ENCODE peak calls at places on chromosomes 5 and 9, in six cellular contexts. E is sigmoid colon, D is upper lobe of right lung, U is spleen, B is prostate gland, T is fibroblast of lung. Q is an unnamed sample.

GRCh38 chr5:19555876-19556275 is 432.1 kb downstream of the CDH18 start:
- DNase-seq in E (no peak), D (no peak), U (no peak), B (no peak), T (no peak), Q (no peak)

GRCh38 chr9:33076360-33077004 is at the start of gene SMU1:
- DNase-seq in E (peak; percentile 99), D (peak; percentile 98), U (peak; percentile 99), B (peak; percentile 95), T (peak; percentile 98), Q (peak; percentile 84)

GRCh38 chr5:79853003-79853402 is 138.1 kb downstream of the MTX3 start:
- DNase-seq in E (no peak), D (no peak), U (no peak), B (no peak), T (no peak), Q (no peak)

GRCh38 chr9:124399323-124399962 is 15.8 kb downstream of the PSMB7 start:
- DNase-seq in E (no peak), D (no peak), U (no peak), B (no peak), T (peak; percentile 77), Q (no peak)

GRCh38 chr9:120366646-120367019 is 213.3 kb downstream of the CDK5RAP2 start:
- DNase-seq in E (no peak), D (no peak), U (no peak), B (no peak), T (peak; percentile 79), Q (no peak)

GRCh38 chr5:34054330-34054729 is 11.3 kb upstream of the C1QTNF3 start:
- DNase-seq in E (no peak), D (no peak), U (no peak), B (no peak), T (no peak), Q (no peak)

GRCh38 chr5:169299146-169299545 is 1.8 kb downstream of the SLIT3 start:
- DNase-seq in E (no peak), D (no peak), U (no peak), B (no peak), T (peak; percentile 4), Q (no peak)

GRCh38 chr9:121362813-121363585 is 7.1 kb downstream of the STOM start:
- DNase-seq in E (no peak), D (no peak), U (no peak), B (no peak), T (peak; percentile 44), Q (no peak)

GRCh38 chr9:137077758-137078693 is 709 bp downstream of the UAP1L1 start:
- DNase-seq in E (peak; percentile 69), D (peak; percentile 78), U (peak; percentile 92), B (no peak), T (no peak), Q (no peak)

GRCh38 chr5:128645582-128645981 is 107.5 kb upstream of the FBN2 start:
- DNase-seq in E (no peak), D (no peak), U (no peak), B (no peak), T (no peak), Q (no peak)

GRCh38 chr9:28782630-28783029 is 1209.3 kb upstream of the C9orf72 start:
- DNase-seq in E (no peak), D (no peak), U (no peak), B (no peak), T (no peak), Q (no peak)

GRCh38 chr9:108151161-108151586 is 661.6 kb upstream of the KLF4 start:
- DNase-seq in E (no peak), D (no peak), U (no peak), B (no peak), T (peak; percentile 49), Q (no peak)

GRCh38 chr9:21357479-21358290 is 7.0 kb upstream of the IFNA6 start:
- DNase-seq in E (no peak), D (no peak), U (no peak), B (no peak), T (no peak), Q (no peak)

GRCh38 chr9:125233678-125234077 is 7.5 kb downstream of the HSPA5 start:
- DNase-seq in E (no peak), D (no peak), U (no peak), B (no peak), T (peak; percentile 98), Q (no peak)

GRCh38 chr5:61916621-61917620 is 389.1 kb upstream of the KIF2A start:
- DNase-seq in E (no peak), D (no peak), U (no peak), B (peak; percentile 29), T (no peak), Q (no peak)

GRCh38 chr5:6496636-6497035 is 48.0 kb downstream of the UBE2QL1 start:
- DNase-seq in E (no peak), D (no peak), U (no peak), B (no peak), T (no peak), Q (no peak)

GRCh38 chr9:135906291-135907005 is 898 bp downstream of the CAMSAP1 start:
- DNase-seq in E (peak; percentile 63), D (peak; percentile 75), U (peak; percentile 89), B (no peak), T (peak; percentile 66), Q (no peak)

GRCh38 chr5:168549554-168549953 is 20.4 kb downstream of the FBLL1 start:
- DNase-seq in E (no peak), D (no peak), U (no peak), B (no peak), T (no peak), Q (no peak)

GRCh38 chr5:168117469-168117868 is 174.0 kb upstream of the WWC1 start:
- DNase-seq in E (no peak), D (no peak), U (no peak), B (no peak), T (no peak), Q (no peak)

GRCh38 chr5:109156885-109157284 is 252.9 kb downstream of the PJA2 start:
- DNase-seq in E (no peak), D (no peak), U (no peak), B (no peak), T (no peak), Q (no peak)

GRCh38 chr9:137046094-137046787 is at the start of gene NPDC1:
- DNase-seq in E (peak; percentile 87), D (peak; percentile 89), U (peak; percentile 93), B (peak; percentile 84), T (peak; percentile 60), Q (no peak)

GRCh38 chr5:161286066-161286655 is 260.4 kb downstream of the GABRB2 start:
- DNase-seq in E (no peak), D (no peak), U (no peak), B (no peak), T (no peak), Q (no peak)

GRCh38 chr9:136656795-136657611 is 5.7 kb upstream of the EGFL7 start:
- DNase-seq in E (no peak), D (peak; percentile 67), U (peak; percentile 82), B (no peak), T (no peak), Q (no peak)

GRCh38 chr5:32597046-32597629 is 11.8 kb downstream of the SUB1 start:
- DNase-seq in E (no peak), D (no peak), U (no peak), B (no peak), T (no peak), Q (no peak)

GRCh38 chr5:32600057-32600622 is 14.8 kb downstream of the SUB1 start:
- DNase-seq in E (no peak), D (no peak), U (no peak), B (no peak), T (peak; percentile 89), Q (no peak)

GRCh38 chr5:32598997-32599549 is 13.7 kb downstream of the SUB1 start:
- DNase-seq in E (no peak), D (no peak), U (no peak), B (no peak), T (no peak), Q (no peak)

GRCh38 chr5:32595118-32595517 is 9.8 kb downstream of the SUB1 start:
- DNase-seq in E (no peak), D (no peak), U (no peak), B (no peak), T (no peak), Q (no peak)

GRCh38 chr5:32598270-32598937 is 13.0 kb downstream of the SUB1 start:
- DNase-seq in E (no peak), D (no peak), U (no peak), B (no peak), T (no peak), Q (no peak)
- H3K36me3 ChIP-seq in E (peaks cover 14% of the 10 kb centered on the region), D (peaks cover 82% of the 10 kb centered on the region), U (peaks cover 56% of the 10 kb centered on the region), B (no peaks in the 10 kb centered on the region), T (peaks cover 3% of the 10 kb centered on the region), Q (peaks cover 9% of the 10 kb centered on the region)

DNA sequence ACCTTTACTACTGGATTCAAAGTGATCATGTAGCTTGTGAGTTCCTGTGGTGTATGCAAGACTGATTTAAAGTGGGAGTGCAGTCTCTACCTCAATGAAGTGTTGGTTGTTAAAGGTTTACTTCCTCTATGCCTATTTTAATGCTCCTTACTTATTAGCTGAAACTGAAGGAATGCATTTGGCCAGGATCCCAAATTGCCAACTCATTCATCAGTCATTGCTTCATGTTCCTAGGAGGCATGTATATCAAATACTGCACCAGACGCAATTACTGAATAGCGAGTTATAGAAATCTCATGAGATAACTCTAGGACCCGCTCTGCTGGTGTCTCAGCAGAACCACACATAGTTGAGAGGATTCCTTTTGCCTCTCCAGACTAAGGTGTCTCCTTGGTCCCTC is 143.0 kb upstream of the RPS23 start:
- DNase-seq in E (no peak), D (no peak), U (no peak), B (no peak), T (peak; percentile 88), Q (no peak)
- TF ChIP-seq CTCF in E (no peak), D (no peak), U (no peak), B (no peak), T (peak; percentile 28), Q (no peak)

DNA sequence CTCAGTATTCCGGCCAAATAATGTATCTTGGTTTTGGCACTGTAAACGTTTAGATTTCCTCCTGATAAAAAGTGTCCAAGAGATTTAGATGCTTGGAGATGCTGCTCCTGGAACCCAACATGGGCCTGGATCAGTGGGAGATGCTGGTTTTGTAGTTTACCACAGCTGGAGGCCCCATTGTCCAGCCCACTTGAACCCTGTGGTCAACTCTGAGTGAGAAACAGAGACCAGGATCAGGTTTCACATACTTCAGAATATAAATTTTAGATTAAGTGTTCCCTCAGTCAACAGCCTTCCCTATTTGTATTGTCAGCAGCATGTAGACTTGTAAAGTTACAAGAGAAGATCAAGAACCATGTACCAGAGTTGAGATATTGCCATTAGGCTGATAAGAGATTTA is 144.7 kb upstream of the C9orf72 start:
- DNase-seq in E (no peak), D (no peak), U (no peak), B (no peak), T (no peak), Q (no peak)
- H3K27ac ChIP-seq in E (no peak overlapping the region), D (no peak overlapping the region), U (no peak overlapping the region), B (no peak overlapping the region), T (no peak overlapping the region), Q (no peak overlapping the region)

DNA sequence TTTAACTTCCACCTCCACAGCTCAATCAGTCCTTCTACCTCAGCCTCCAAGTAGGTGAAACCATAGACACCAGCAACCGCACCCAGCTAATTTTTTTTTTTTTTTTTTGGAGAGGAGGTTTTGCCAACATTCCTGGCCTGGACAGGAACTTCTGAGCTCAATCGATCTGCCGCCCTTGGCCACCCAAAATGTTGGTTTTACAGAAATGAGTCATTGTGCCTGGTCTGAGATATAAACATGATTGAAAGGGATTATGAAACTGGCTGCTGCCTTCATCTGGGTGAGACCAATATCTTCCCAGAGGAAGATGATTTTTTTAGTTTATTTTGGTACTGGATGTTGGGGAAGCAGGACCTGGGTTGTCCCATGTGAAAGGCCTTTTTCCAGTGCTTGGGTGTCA is 9.2 kb downstream of the TAF11L12 start:
- DNase-seq in E (no peak), D (no peak), U (no peak), B (no peak), T (no peak), Q (no peak)
- H3K36me3 ChIP-seq in E (no peaks in the 10 kb centered on the region), D (no peaks in the 10 kb centered on the region), U (no peaks in the 10 kb centered on the region), B (no peaks in the 10 kb centered on the region), T (no peaks in the 10 kb centered on the region), Q (no peaks in the 10 kb centered on the region)

Q was measured in esophagus squamous epithelium.